ENCODE peak calls at places on chromosome 18, in six cellular contexts. B is A673; W is effector memory CD4-positive, alpha-beta T cell; A is mesendoderm; G is GM23248; S is hepatocyte. L is an unnamed sample. For H3K27me3, the result is how much of the 10 kb centered on the place peaks cover.

GRCh38 chr18:24023185-24023814 is 8.7 kb downstream of the TTC39C start:
- DNase-seq in B (peak), W (no peak), S (peak), G (no peak), A (peak), L (no peak)

GRCh38 chr18:23779696-23780303 is 90.5 kb downstream of the LAMA3 start:
- DNase-seq in W (no peak), B (no peak), G (peak), A (peak), S (peak), L (no peak)

GRCh38 chr18:58699551-58699950 is 28.3 kb downstream of the MALT1 start:
- DNase-seq in G (peak), W (no peak), S (peak), A (no peak), B (no peak), L (no peak)

GRCh38 chr18:79705272-79705671 is 25.7 kb downstream of the CTDP1 start:
- DNase-seq in S (no peak), A (no peak), G (no peak), W (no peak), B (no peak), L (no peak)

GRCh38 chr18:63207825-63208224 is 111.7 kb downstream of the BCL2 start:
- DNase-seq in A (no peak), S (no peak), G (no peak), B (no peak), W (no peak), L (no peak)

GRCh38 chr18:52152036-52152435 is 188.0 kb upstream of the DCC start:
- DNase-seq in B (peak), A (no peak), G (no peak), W (no peak), S (no peak), L (no peak)

GRCh38 chr18:42078711-42079110 is 123.7 kb downstream of the PIK3C3 start:
- DNase-seq in G (no peak), W (no peak), S (no peak), A (no peak), B (no peak), L (no peak)

GRCh38 chr18:49041677-49042570 is 91.2 kb upstream of the SMAD7 start:
- DNase-seq in G (peak), S (peak), B (peak), W (no peak), A (peak), L (peak)

GRCh38 chr18:31255953-31256352 is 62.0 kb upstream of the DSG1 start:
- DNase-seq in S (no peak), W (no peak), A (no peak), B (no peak), G (no peak), L (no peak)

GRCh38 chr18:73980289-73980979 is 167.2 kb downstream of the FBXO15 start:
- DNase-seq in W (no peak), A (peak), G (peak), S (peak), B (peak), L (no peak)

GRCh38 chr18:58496937-58497336 is 132.0 kb downstream of the ALPK2 start:
- DNase-seq in S (no peak), A (peak), B (no peak), G (no peak), W (no peak), L (no peak)

GRCh38 chr18:33711514-33711913 is 133.5 kb downstream of the ASXL3 start:
- DNase-seq in B (no peak), W (no peak), A (peak), S (no peak), G (no peak), L (no peak)

GRCh38 chr18:35137632-35138031 is 96.4 kb downstream of the MAPRE2 start:
- DNase-seq in A (no peak), S (no peak), B (no peak), W (no peak), G (no peak), L (no peak)

GRCh38 chr18:3508576-3509559 is 58.9 kb downstream of the TGIF1 start:
- DNase-seq in B (no peak), G (no peak), S (no peak), W (no peak), A (no peak), L (no peak)

GRCh38 chr18:12302391-12303147 is 5.5 kb upstream of the TUBB6 start:
- DNase-seq in B (no peak), S (no peak), A (no peak), W (no peak), G (no peak), L (no peak)

GRCh38 chr18:58180738-58181353 is 136.8 kb downstream of the NEDD4L start:
- DNase-seq in S (peak), A (peak), B (peak), W (peak), G (peak), L (peak)

GRCh38 chr18:78652001-78652545 is 327.5 kb upstream of the SALL3 start:
- DNase-seq in G (no peak), A (no peak), S (no peak), W (no peak), B (no peak), L (no peak)

GRCh38 chr18:26448714-26449159 is 99.6 kb downstream of the KCTD1 start:
- DNase-seq in B (no peak), W (no peak), G (no peak), A (no peak), S (no peak), L (no peak)

GRCh38 chr18:22604986-22605421 is 187.3 kb upstream of the CTAGE1 start:
- DNase-seq in W (no peak), A (no peak), S (no peak), B (no peak), G (no peak), L (no peak)

GRCh38 chr18:11327656-11328055 is 178.3 kb upstream of the PIEZO2 start:
- DNase-seq in B (peak), S (no peak), A (no peak), W (no peak), G (peak), L (no peak)

GRCh38 chr18:25057491-25058050 is 294.4 kb downstream of the ZNF521 start:
- DNase-seq in W (no peak), A (no peak), G (no peak), S (no peak), B (no peak), L (no peak)

GRCh38 chr18:10805587-10806088 is 279.8 kb downstream of the NAPG start:
- DNase-seq in G (no peak), A (no peak), B (no peak), W (no peak), S (no peak), L (no peak)

GRCh38 chr18:70468861-70469570 is 180.2 kb downstream of the SOCS6 start:
- DNase-seq in W (no peak), A (no peak), S (no peak), G (no peak), B (no peak), L (no peak)

GRCh38 chr18:26714739-26715138 is 150.8 kb downstream of the AQP4 start:
- DNase-seq in B (no peak), W (no peak), G (no peak), S (no peak), A (no peak), L (no peak)

GRCh38 chr18:28961669-28962228 is 784.8 kb upstream of the CDH2 start:
- DNase-seq in G (peak), S (peak), A (peak), W (no peak), B (peak), L (no peak)

GRCh38 chr18:5975111-5975622 is 79.8 kb upstream of the TMEM200C start:
- DNase-seq in S (no peak), B (no peak), G (peak), W (no peak), A (peak), L (no peak)

GRCh38 chr18:3982541-3982940 is 472.6 kb downstream of the DLGAP1 start:
- DNase-seq in S (no peak), G (peak), A (no peak), B (no peak), W (no peak), L (no peak)

GRCh38 chr18:58215005-58215404 is 171.0 kb downstream of the NEDD4L start:
- DNase-seq in A (no peak), B (no peak), W (no peak), G (no peak), S (no peak), L (peak)

GRCh38 chr18:50629148-50629631 is 69.3 kb downstream of the MAPK4 start:
- DNase-seq in G (no peak), S (peak), A (no peak), W (no peak), B (peak), L (no peak)

GRCh38 chr18:71471963-71472725 is 1072.0 kb downstream of the CBLN2 start:
- DNase-seq in S (no peak), B (no peak), A (peak), G (no peak), W (no peak), L (no peak)

GRCh38 chr18:42053188-42053781 is 98.3 kb downstream of the PIK3C3 start:
- DNase-seq in B (peak), S (peak), G (peak), A (peak), W (peak), L (peak)

GRCh38 chr18:7273301-7273911 is 42.5 kb downstream of the LRRC30 start:
- DNase-seq in S (peak), G (peak), B (peak), A (peak), W (no peak), L (peak)

GRCh38 chr18:58400337-58400885 is 228.5 kb downstream of the ALPK2 start:
- DNase-seq in W (no peak), B (peak), A (no peak), S (peak), G (peak), L (no peak)

GRCh38 chr18:50934545-50935211 is 33.2 kb upstream of the ELAC1 start:
- DNase-seq in B (no peak), A (no peak), G (no peak), S (no peak), W (no peak), L (no peak)

GRCh38 chr18:12254137-12254819 is at the start of gene CIDEA:
- DNase-seq in A (peak), W (no peak), S (peak), G (peak), B (peak), L (no peak)

GRCh38 chr18:3236470-3236869 is 11.1 kb upstream of the MYL12A start:
- DNase-seq in A (peak), G (no peak), B (no peak), S (no peak), W (no peak), L (no peak)

GRCh38 chr18:61840324-61840723 is 52.5 kb downstream of the RNF152 start:
- DNase-seq in G (no peak), B (no peak), W (no peak), A (no peak), S (no peak), L (no peak)

GRCh38 chr18:47881752-47882455 is 48.6 kb downstream of the SMAD2 start:
- DNase-seq in G (peak), B (no peak), S (no peak), W (no peak), A (no peak), L (no peak)

GRCh38 chr18:47873625-47874024 is 56.8 kb downstream of the SMAD2 start:
- DNase-seq in A (no peak), G (no peak), S (no peak), B (no peak), W (no peak), L (no peak)

GRCh38 chr18:47881042-47881441 is 49.4 kb downstream of the SMAD2 start:
- DNase-seq in W (no peak), B (no peak), A (no peak), S (no peak), G (no peak), L (no peak)

GRCh38 chr18:47876813-47877212 is 53.6 kb downstream of the SMAD2 start:
- DNase-seq in B (no peak), W (no peak), S (no peak), A (peak), G (no peak), L (no peak)

GRCh38 chr18:47877892-47878291 is 52.6 kb downstream of the SMAD2 start:
- DNase-seq in W (no peak), S (no peak), B (no peak), A (no peak), G (no peak), L (no peak)
- H3K27ac ChIP-seq in W (no peak), S (no peak), B (no peak), A (no peak), G (no peak), L (no peak)

GRCh38 chr18:46250812-46251173 is 146.6 kb downstream of the HAUS1 start:
- DNase-seq in S (no peak), A (no peak), W (no peak), B (no peak), G (no peak), L (no peak)

GRCh38 chr18:46247938-46248337 is 143.8 kb downstream of the HAUS1 start:
- DNase-seq in A (no peak), W (no peak), B (no peak), G (no peak), S (no peak), L (no peak)

GRCh38 chr18:46253498-46253897 is 149.3 kb downstream of the HAUS1 start:
- DNase-seq in W (no peak), G (peak), A (no peak), B (no peak), S (no peak), L (no peak)

GRCh38 chr18:46252754-46253153 is 148.6 kb downstream of the HAUS1 start:
- DNase-seq in B (no peak), G (no peak), W (no peak), A (no peak), S (no peak), L (no peak)

GRCh38 chr18:46250084-46250811 is 146.1 kb downstream of the HAUS1 start:
- DNase-seq in G (peak), A (peak), B (peak), S (peak), W (peak), L (peak)
- H3K4me3 ChIP-seq in G (no peak), A (no peak), B (peak), S (no peak), W (peak), L (no peak)

DNA sequence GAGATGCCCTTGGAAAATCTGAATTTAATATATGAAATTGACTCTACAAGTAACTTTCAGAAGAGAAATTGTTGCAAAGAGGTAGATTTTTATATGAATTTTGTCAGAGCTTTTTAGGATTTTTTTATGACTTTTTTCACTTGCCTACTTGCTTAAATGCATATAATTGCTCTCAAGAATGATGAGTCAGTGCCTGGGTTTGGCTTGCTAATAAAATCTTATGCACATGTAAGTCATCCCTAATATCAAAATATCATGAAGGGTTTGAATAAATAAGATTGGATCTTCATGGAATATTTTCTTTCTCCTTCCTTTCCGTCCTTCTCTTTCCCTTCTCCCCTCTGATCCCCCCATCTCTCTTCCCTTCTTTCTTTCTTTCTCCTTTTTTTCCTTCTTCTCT is 354.1 kb downstream of the TXNL1 start:
- DNase-seq in S (no peak), A (no peak), W (no peak), G (peak), B (no peak), L (no peak)
- H3K27me3 ChIP-seq in S (under half), A (under half), W (under half), G (under half), B (under half), L (under half)

DNA sequence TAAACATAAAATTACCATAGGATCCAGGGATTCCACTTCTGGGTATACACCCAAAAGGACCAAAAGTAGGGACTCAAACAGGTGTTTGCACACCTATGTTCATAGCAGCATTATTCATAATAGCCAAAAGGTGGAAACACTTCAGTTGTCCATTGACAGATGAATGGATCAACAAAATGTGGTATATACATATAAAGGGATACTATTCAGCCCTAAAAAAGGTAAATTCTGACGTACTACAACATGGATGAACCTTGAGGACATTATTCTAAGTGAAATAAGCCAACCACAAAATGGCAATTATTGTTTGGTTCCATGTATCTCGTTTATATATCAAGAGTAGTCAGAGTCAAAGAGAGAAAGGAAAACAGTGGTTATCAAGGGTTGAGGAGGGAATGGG is 128.1 kb downstream of the MTCL1 start:
- DNase-seq in A (no peak), S (no peak), W (no peak), B (no peak), G (no peak), L (no peak)
- H3K27ac ChIP-seq in A (no peak), S (no peak), W (no peak), B (no peak), G (no peak), L (no peak)

DNA sequence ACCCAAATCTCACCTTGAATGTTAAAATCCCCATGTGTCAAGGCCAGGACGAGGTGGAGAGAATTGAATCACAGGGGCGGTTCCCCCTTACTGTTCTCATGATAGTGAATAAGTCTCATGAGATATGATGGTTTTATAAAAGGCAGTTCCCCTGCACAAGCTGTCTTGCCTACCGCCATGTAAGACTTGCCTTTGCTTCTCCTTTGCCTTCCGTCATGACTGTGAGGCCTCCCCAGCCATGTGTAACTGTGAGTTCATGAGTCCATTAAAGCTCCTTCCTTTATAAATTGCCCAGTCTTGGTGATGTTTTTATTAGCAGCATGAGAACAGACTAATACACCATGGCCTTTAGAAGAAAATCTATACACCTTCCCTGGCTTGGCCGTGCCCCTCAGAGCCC is 7.4 kb upstream of the MBP start:
- DNase-seq in S (no peak), A (no peak), B (no peak), G (no peak), W (no peak), L (no peak)
- H3K4me3 ChIP-seq in S (no peak), A (no peak), B (no peak), G (no peak), W (no peak), L (no peak)